ENCODE peak calls at places on chromosomes 4 and X, in four cellular contexts. Y, D, J and O are unnamed samples.

GRCh38 chrX:19611636-19612376 is 96.5 kb upstream of the MAP3K15 start:
- DNase-seq in D (no peak), Y (no peak), J (no peak), O (no peak)

GRCh38 chr4:76208005-76208765 is 5.4 kb downstream of the SCARB2 start:
- DNase-seq in J (peak; percentile 86), Y (peak; percentile 97), D (peak; percentile 90), O (no peak)

GRCh38 chrX:69038826-69039225 is 126.4 kb downstream of the PJA1 start:
- DNase-seq in J (no peak), Y (no peak), D (no peak), O (no peak)

GRCh38 chr4:113869743-113870375 is 108.3 kb upstream of the CAMK2D start:
- DNase-seq in D (peak; percentile 90), J (no peak), Y (peak; percentile 27), O (no peak)

GRCh38 chrX:66001596-66001995 is 38.3 kb downstream of the VSIG4 start:
- DNase-seq in J (no peak), Y (no peak), D (no peak), O (no peak)

GRCh38 chr4:36260714-36261113 is 16.4 kb upstream of the ARAP2 start:
- DNase-seq in J (no peak), Y (no peak), D (no peak), O (no peak)

GRCh38 chr4:110503588-110504435 is 27.9 kb downstream of the ENPEP start:
- DNase-seq in J (no peak), D (no peak), Y (no peak), O (no peak)

GRCh38 chr4:143514432-143514831 is 930 bp downstream of the SMARCA5 start:
- DNase-seq in J (peak; percentile 78), D (peak; percentile 46), Y (peak; percentile 74), O (peak; percentile 34)

GRCh38 chr4:8173641-8174242 is 15.1 kb upstream of the ABLIM2 start:
- DNase-seq in D (no peak), J (no peak), Y (no peak), O (no peak)

GRCh38 chr4:105196523-105197145 is 50.0 kb downstream of the TET2 start:
- DNase-seq in J (no peak), D (peak; percentile 24), Y (no peak), O (peak; percentile 35)

GRCh38 chrX:44643723-44644122 is 101.1 kb upstream of the FUNDC1 start:
- DNase-seq in Y (no peak), J (no peak), D (no peak), O (no peak)

GRCh38 chr4:6609415-6610079 is 30.9 kb upstream of the MRFAP1 start:
- DNase-seq in D (no peak), J (no peak), Y (no peak), O (no peak)

GRCh38 chr4:106694232-106694631 is 325.7 kb upstream of the GIMD1 start:
- DNase-seq in D (peak; percentile 87), J (no peak), Y (no peak), O (no peak)

GRCh38 chr4:139279723-139280620 is at the start of gene MGARP:
- DNase-seq in J (no peak), D (peak; percentile 44), Y (peak; percentile 73), O (peak; percentile 21)

GRCh38 chr4:91830681-91831395 is 472.9 kb upstream of the GRID2 start:
- DNase-seq in D (no peak), Y (no peak), J (no peak), O (no peak)

GRCh38 chr4:59122626-59123025 is 2012.4 kb upstream of the IGFBP7 start:
- DNase-seq in Y (no peak), J (no peak), D (no peak), O (peak; percentile 41)

GRCh38 chr4:84167089-84167488 is 332.0 kb downstream of the NKX6-1 start:
- DNase-seq in D (no peak), Y (no peak), J (no peak), O (no peak)

GRCh38 chrX:105701310-105702052 is 120.9 kb upstream of the NRK start:
- DNase-seq in J (no peak), Y (no peak), D (peak; percentile 27), O (peak; percentile 15)

GRCh38 chr4:124641715-124642380 is 70.7 kb downstream of the ANKRD50 start:
- DNase-seq in Y (peak; percentile 86), J (no peak), D (peak; percentile 97), O (no peak)

GRCh38 chrX:77617206-77617605 is 168.8 kb downstream of the ATRX start:
- DNase-seq in Y (no peak), D (peak; percentile 76), J (no peak), O (no peak)

GRCh38 chrX:15574017-15574416 is 26.7 kb downstream of the ACE2 start:
- DNase-seq in J (no peak), Y (no peak), D (no peak), O (no peak)

GRCh38 chr4:141153751-141154510 is 20.7 kb upstream of the RNF150 start:
- DNase-seq in D (no peak), J (no peak), Y (no peak), O (no peak)

GRCh38 chr4:88742561-88742960 is 44.9 kb upstream of the NAP1L5 start:
- DNase-seq in Y (no peak), J (no peak), D (no peak), O (no peak)

GRCh38 chrX:16114640-16115039 is 8.7 kb upstream of the GRPR start:
- DNase-seq in D (no peak), Y (no peak), J (no peak), O (no peak)

GRCh38 chrX:15299945-15300851 is 15.2 kb downstream of the ASB11 start:
- DNase-seq in J (no peak), D (peak; percentile 8), Y (peak; percentile 53), O (peak; percentile 12)

GRCh38 chr4:77193511-77194236 is 36.7 kb downstream of the CCNG2 start:
- DNase-seq in Y (no peak), J (no peak), D (no peak), O (no peak)

GRCh38 chr4:166459616-166460015 is 586.6 kb downstream of the TLL1 start:
- DNase-seq in D (no peak), Y (no peak), J (no peak), O (no peak)

GRCh38 chr4:99946346-99947189 is at the start of gene DNAJB14:
- DNase-seq in Y (peak; percentile 81), J (peak; percentile 82), D (peak; percentile 83), O (peak; percentile 15)

GRCh38 chr4:162865102-162865501 is 301.6 kb downstream of the NAF1 start:
- DNase-seq in Y (no peak), J (no peak), D (peak; percentile 1), O (no peak)

GRCh38 chr4:38728651-38729141 is 54.1 kb downstream of the TLR10 start:
- DNase-seq in Y (no peak), D (peak; percentile 39), J (no peak), O (peak; percentile 65)

GRCh38 chrX:40719218-40719617 is 16.1 kb downstream of the MED14 start:
- DNase-seq in J (no peak), D (peak; percentile 69), Y (peak; percentile 46), O (no peak)

GRCh38 chrX:140132937-140133336 is 167.6 kb upstream of the CXorf66 start:
- DNase-seq in J (no peak), Y (no peak), D (no peak), O (no peak)